ENCODE peak calls at places on chromosome 12, in five cellular contexts. H, Z, K, J and G are unnamed samples.

GRCh38 chr12:12272869-12273268 is 6.0 kb upstream of the LRP6 start:
- DNase-seq in H (no peak), Z (peak; percentile 51), K (peak; percentile 26), J (no peak), G (no peak)

GRCh38 chr12:68831272-68831671 is 23.3 kb downstream of the MDM2 start:
- DNase-seq in H (no peak), Z (no peak), K (no peak), J (no peak), G (no peak)

GRCh38 chr12:32134144-32134888 is 27.7 kb downstream of the BICD1 start:
- DNase-seq in H (no peak), Z (peak; percentile 43), K (peak; percentile 51), J (no peak), G (peak; percentile 68)

GRCh38 chr12:77940566-77940965 is 109.9 kb downstream of the NAV3 start:
- DNase-seq in H (no peak), Z (peak; percentile 54), K (peak; percentile 58), J (no peak), G (no peak)

GRCh38 chr12:68622250-68622649 is 11.6 kb downstream of the RAP1B start:
- DNase-seq in H (no peak), Z (peak; percentile 23), K (peak; percentile 27), J (no peak), G (no peak)

GRCh38 chr12:127526925-127527324 is 740.0 kb upstream of the TMEM132C start:
- DNase-seq in H (no peak), Z (no peak), K (no peak), J (no peak), G (no peak)

GRCh38 chr12:51428256-51428655 is 3.6 kb downstream of the SLC4A8 start:
- DNase-seq in H (no peak), Z (no peak), K (no peak), J (no peak), G (no peak)

GRCh38 chr12:93098077-93098476 is 169.0 kb upstream of the EEA1 start:
- DNase-seq in H (peak; percentile 77), Z (peak; percentile 55), K (peak; percentile 63), J (peak; percentile 48), G (peak; percentile 72)

GRCh38 chr12:110109837-110110535 is 14.2 kb upstream of the IFT81 start:
- DNase-seq in H (no peak), Z (no peak), K (no peak), J (no peak), G (no peak)

GRCh38 chr12:104578453-104578852 is 121.7 kb downstream of the CHST11 start:
- DNase-seq in H (no peak), Z (peak; percentile 49), K (peak; percentile 66), J (no peak), G (no peak)

GRCh38 chr12:107449891-107450290 is 235.7 kb upstream of the PWP1 start:
- DNase-seq in H (no peak), Z (no peak), K (no peak), J (no peak), G (no peak)

GRCh38 chr12:77615331-77615730 is 215.4 kb upstream of the NAV3 start:
- DNase-seq in H (no peak), Z (peak; percentile 2), K (peak; percentile 35), J (no peak), G (no peak)

GRCh38 chr12:79652521-79652920 is 38.2 kb downstream of the PAWR start:
- DNase-seq in H (no peak), Z (no peak), K (no peak), J (no peak), G (no peak)

GRCh38 chr12:119730381-119730780 is 62.4 kb downstream of the PRKAB1 start:
- DNase-seq in H (no peak), Z (no peak), K (no peak), J (no peak), G (no peak)

GRCh38 chr12:62724947-62725447 is 210.0 kb downstream of the PPM1H start:
- DNase-seq in H (peak; percentile 80), Z (peak; percentile 98), K (peak; percentile 96), J (no peak), G (no peak)

GRCh38 chr12:105253882-105254513 is 18.0 kb upstream of the APPL2 start:
- DNase-seq in H (no peak), Z (peak; percentile 59), K (peak; percentile 56), J (no peak), G (no peak)

GRCh38 chr12:88238406-88238805 is 96.3 kb downstream of the TMTC3 start:
- DNase-seq in H (no peak), Z (no peak), K (no peak), J (no peak), G (no peak)

GRCh38 chr12:107411792-107412535 is 273.6 kb upstream of the PWP1 start:
- DNase-seq in H (no peak), Z (no peak), K (peak; percentile 55), J (no peak), G (no peak)

GRCh38 chr12:119381471-119382235 is 47.1 kb downstream of the CCDC60 start:
- DNase-seq in H (no peak), Z (no peak), K (no peak), J (no peak), G (no peak)

GRCh38 chr12:110639336-110640178 is 25.6 kb downstream of the TCTN1 start:
- DNase-seq in H (no peak), Z (peak; percentile 61), K (peak; percentile 83), J (no peak), G (no peak)

GRCh38 chr12:583251-583869 is 79.9 kb downstream of the NINJ2 start:
- DNase-seq in H (no peak), Z (no peak), K (no peak), J (no peak), G (no peak)

GRCh38 chr12:62799126-62799736 is 135.7 kb downstream of the PPM1H start:
- DNase-seq in H (peak; percentile 62), Z (peak; percentile 87), K (peak; percentile 89), J (peak; percentile 85), G (no peak)

GRCh38 chr12:46483572-46484395 is 111.2 kb upstream of the SLC38A2 start:
- DNase-seq in H (no peak), Z (peak; percentile 65), K (peak; percentile 67), J (no peak), G (no peak)

GRCh38 chr12:105330938-105331804 is 680 bp downstream of the C12orf75 start:
- DNase-seq in H (no peak), Z (no peak), K (no peak), J (peak; percentile 28), G (no peak)

GRCh38 chr12:102120564-102120873 is 536 bp downstream of the PARPBP start:
- DNase-seq in H (no peak), Z (no peak), K (no peak), J (no peak), G (no peak)

GRCh38 chr12:102120886-102121285 is 903 bp downstream of the PARPBP start:
- DNase-seq in H (no peak), Z (peak; percentile 28), K (peak; percentile 48), J (no peak), G (no peak)

GRCh38 chr12:102116392-102116791 is 3.5 kb downstream of the NUP37 start:
- DNase-seq in H (no peak), Z (no peak), K (no peak), J (no peak), G (no peak)

GRCh38 chr12:102118874-102119273 is 1.0 kb downstream of the NUP37 start:
- DNase-seq in H (no peak), Z (no peak), K (no peak), J (no peak), G (no peak)

GRCh38 chr12:102119674-102120563 is at the start of the genes NUP37 and PARPBP:
- DNase-seq in H (peak; percentile 93), Z (peak; percentile 90), K (peak; percentile 84), J (peak; percentile 83), G (peak; percentile 70)
- TF ChIP-seq CTCF in H (no peak), Z (no peak), K (peak; percentile 20), J (no peak), G (no peak)

GRCh38 chr12:94553875-94554274 is 94.2 kb upstream of the CEP83 start:
- DNase-seq in H (no peak), Z (no peak), K (no peak), J (no peak), G (no peak)
- TF ChIP-seq CTCF in H (no peak), Z (no peak), K (no peak), J (no peak), G (no peak)

GRCh38 chr12:113007166-113007565 is 28.8 kb downstream of the OAS2 start:
- DNase-seq in H (no peak), Z (peak; percentile 48), K (peak; percentile 54), J (no peak), G (no peak)

GRCh38 chr12:113006641-113007040 is 28.3 kb downstream of the OAS2 start:
- DNase-seq in H (no peak), Z (no peak), K (no peak), J (no peak), G (no peak)

GRCh38 chr12:113003631-113004030 is 25.3 kb downstream of the OAS2 start:
- DNase-seq in H (no peak), Z (no peak), K (no peak), J (no peak), G (no peak)

GRCh38 chr12:113002676-113003075 is 24.4 kb downstream of the OAS2 start:
- DNase-seq in H (no peak), Z (no peak), K (no peak), J (no peak), G (no peak)

DNA sequence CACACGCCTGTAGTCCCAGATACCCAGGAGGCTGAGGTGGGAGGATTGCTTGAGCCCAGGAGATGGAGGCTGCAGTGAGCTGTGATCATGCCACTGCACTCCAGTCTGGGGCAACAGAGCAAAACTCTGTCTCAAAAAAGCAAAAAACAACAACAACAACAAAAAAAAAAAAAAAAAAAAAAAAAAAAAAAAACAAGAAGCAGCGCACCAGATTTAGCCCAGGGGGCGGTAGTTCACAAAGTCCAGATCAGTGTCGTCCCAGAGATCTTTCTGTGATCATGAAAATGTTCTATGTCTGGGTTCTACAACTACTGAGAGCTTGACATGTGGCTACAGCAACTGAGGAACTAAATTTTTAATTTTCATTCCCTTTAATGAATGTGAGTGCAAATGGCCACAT is 27.4 kb downstream of the OAS2 start:
- DNase-seq in H (no peak), Z (peak; percentile 9), K (no peak), J (no peak), G (no peak)
- TF ChIP-seq CTCF in H (no peak), Z (peak; percentile 35), K (peak; percentile 41), J (peak; percentile 55), G (peak; percentile 49)

GRCh38 chr12:26334621-26335124 is 139.3 kb downstream of the SSPN start:
- DNase-seq in H (no peak), Z (no peak), K (no peak), J (no peak), G (no peak)
- TF ChIP-seq CTCF in H (no peak), Z (no peak), K (no peak), J (no peak), G (no peak)

GRCh38 chr12:58105225-58106119 is 164.1 kb downstream of the ATP23 start:
- DNase-seq in H (no peak), Z (peak; percentile 32), K (peak; percentile 50), J (no peak), G (no peak)
- TF ChIP-seq CTCF in H (no peak), Z (peak; percentile 51), K (peak; percentile 63), J (peak; percentile 29), G (peak; percentile 23)

GRCh38 chr12:65673732-65674131 is 150.6 kb upstream of the HMGA2 start:
- DNase-seq in H (no peak), Z (peak; percentile 62), K (peak; percentile 70), J (no peak), G (no peak)
- TF ChIP-seq CTCF in H (no peak), Z (peak; percentile 14), K (peak; percentile 42), J (no peak), G (no peak)